ENCODE peak calls at places on chromosomes 3 and 15, in nine cellular contexts. One of them, this sample, is unnamed.
A peak's percentile ranks its signal among the peaks of the same experiment; 100 is the strongest.

GRCh38 chr15:99125061-99125990 is 20.4 kb downstream of the SYNM start:
- DNase-seq in adipocyte: no peak
- DNase-seq in HT1080: no peak
- DNase-seq in hypothalamus: no peak
- DNase-seq in NB4: no peak
- DNase-seq in naive thymus-derived CD4-positive, alpha-beta T cell: no peak
- DNase-seq in stimulated activated CD8-positive, alpha-beta memory T cell treated with anti-CD3 and anti-CD28 coated beads, Interleukin-4, amount 100 ng/mL, for 48 hours: no peak
- DNase-seq in HS-5: no peak
- DNase-seq in dorsolateral prefrontal cortex: no peak
- DNase-seq in this sample: no peak

GRCh38 chr3:170038434-170039110 is 777 bp downstream of the GPR160 start:
- DNase-seq in adipocyte: peak; percentile 35
- DNase-seq in HT1080: no peak
- DNase-seq in hypothalamus: no peak
- DNase-seq in NB4: peak; percentile 65
- DNase-seq in naive thymus-derived CD4-positive, alpha-beta T cell: peak; percentile 58
- DNase-seq in stimulated activated CD8-positive, alpha-beta memory T cell treated with anti-CD3 and anti-CD28 coated beads, Interleukin-4, amount 100 ng/mL, for 48 hours: peak; percentile 36
- DNase-seq in HS-5: no peak
- DNase-seq in dorsolateral prefrontal cortex: no peak
- DNase-seq in this sample: peak; percentile 44

GRCh38 chr3:143510601-143511000 is 337.7 kb downstream of the SLC9A9 start:
- DNase-seq in adipocyte: no peak
- DNase-seq in HT1080: no peak
- DNase-seq in hypothalamus: no peak
- DNase-seq in NB4: no peak
- DNase-seq in naive thymus-derived CD4-positive, alpha-beta T cell: no peak
- DNase-seq in stimulated activated CD8-positive, alpha-beta memory T cell treated with anti-CD3 and anti-CD28 coated beads, Interleukin-4, amount 100 ng/mL, for 48 hours: no peak
- DNase-seq in HS-5: no peak
- DNase-seq in dorsolateral prefrontal cortex: no peak
- DNase-seq in this sample: no peak

GRCh38 chr15:26889298-26889898 is 22.5 kb downstream of the GABRA5 start:
- DNase-seq in adipocyte: peak; percentile 74
- DNase-seq in HT1080: peak; percentile 36
- DNase-seq in hypothalamus: no peak
- DNase-seq in NB4: peak; percentile 71
- DNase-seq in naive thymus-derived CD4-positive, alpha-beta T cell: no peak
- DNase-seq in stimulated activated CD8-positive, alpha-beta memory T cell treated with anti-CD3 and anti-CD28 coated beads, Interleukin-4, amount 100 ng/mL, for 48 hours: peak; percentile 71
- DNase-seq in HS-5: no peak
- DNase-seq in dorsolateral prefrontal cortex: no peak
- DNase-seq in this sample: peak; percentile 39

GRCh38 chr3:15014606-15015328 is 50.3 kb downstream of the MRPS25 start:
- DNase-seq in adipocyte: no peak
- DNase-seq in HT1080: no peak
- DNase-seq in hypothalamus: no peak
- DNase-seq in NB4: no peak
- DNase-seq in naive thymus-derived CD4-positive, alpha-beta T cell: no peak
- DNase-seq in stimulated activated CD8-positive, alpha-beta memory T cell treated with anti-CD3 and anti-CD28 coated beads, Interleukin-4, amount 100 ng/mL, for 48 hours: no peak
- DNase-seq in HS-5: no peak
- DNase-seq in dorsolateral prefrontal cortex: no peak
- DNase-seq in this sample: no peak

GRCh38 chr3:100400424-100400781 is 486 bp downstream of the TOMM70 start:
- DNase-seq in adipocyte: peak; percentile 53
- DNase-seq in HT1080: no peak
- DNase-seq in hypothalamus: no peak
- DNase-seq in NB4: peak; percentile 52
- DNase-seq in naive thymus-derived CD4-positive, alpha-beta T cell: peak; percentile 70
- DNase-seq in stimulated activated CD8-positive, alpha-beta memory T cell treated with anti-CD3 and anti-CD28 coated beads, Interleukin-4, amount 100 ng/mL, for 48 hours: peak; percentile 53
- DNase-seq in HS-5: no peak
- DNase-seq in dorsolateral prefrontal cortex: no peak
- DNase-seq in this sample: no peak

GRCh38 chr3:186417791-186418190 is 55.8 kb upstream of the DGKG start:
- DNase-seq in adipocyte: peak; percentile 67
- DNase-seq in HT1080: peak; percentile 94
- DNase-seq in hypothalamus: no peak
- DNase-seq in NB4: peak; percentile 29
- DNase-seq in naive thymus-derived CD4-positive, alpha-beta T cell: no peak
- DNase-seq in stimulated activated CD8-positive, alpha-beta memory T cell treated with anti-CD3 and anti-CD28 coated beads, Interleukin-4, amount 100 ng/mL, for 48 hours: no peak
- DNase-seq in HS-5: peak; percentile 89
- DNase-seq in dorsolateral prefrontal cortex: no peak
- DNase-seq in this sample: no peak

GRCh38 chr3:143924522-143925381 is 46.9 kb upstream of the DIPK2A start:
- DNase-seq in adipocyte: no peak
- DNase-seq in HT1080: no peak
- DNase-seq in hypothalamus: no peak
- DNase-seq in NB4: no peak
- DNase-seq in naive thymus-derived CD4-positive, alpha-beta T cell: no peak
- DNase-seq in stimulated activated CD8-positive, alpha-beta memory T cell treated with anti-CD3 and anti-CD28 coated beads, Interleukin-4, amount 100 ng/mL, for 48 hours: no peak
- DNase-seq in HS-5: no peak
- DNase-seq in dorsolateral prefrontal cortex: no peak
- DNase-seq in this sample: no peak

GRCh38 chr15:84616235-84616634 is 15.4 kb downstream of the ZSCAN2 start:
- DNase-seq in adipocyte: no peak
- DNase-seq in HT1080: no peak
- DNase-seq in hypothalamus: no peak
- DNase-seq in NB4: peak; percentile 68
- DNase-seq in naive thymus-derived CD4-positive, alpha-beta T cell: no peak
- DNase-seq in stimulated activated CD8-positive, alpha-beta memory T cell treated with anti-CD3 and anti-CD28 coated beads, Interleukin-4, amount 100 ng/mL, for 48 hours: no peak
- DNase-seq in HS-5: no peak
- DNase-seq in dorsolateral prefrontal cortex: no peak
- DNase-seq in this sample: no peak

This sample was measured in NCI-H1105 treated with DMSO at 0.1 percent for 48 hours.